ENCODE peak calls at places on chromosomes 5 and 9, in seven cellular contexts. B is right lobe of liver, F is fibroblast of villous mesenchyme, E is A549, M is tibial artery, X is colonic mucosa, Z is PC-9. I is an unnamed sample.
A peak's percentile ranks its signal among the peaks of the same experiment; 100 is the strongest.

GRCh38 chr5:152634596-152634995 is 229.5 kb upstream of the NMUR2 start:
- DNase-seq in E (no peak), Z (no peak), M (no peak), B (no peak), X (no peak), F (no peak), I (peak; percentile 44)

GRCh38 chr5:150246835-150247234 is 42.7 kb downstream of the CAMK2A start:
- DNase-seq in B (peak; percentile 47), E (no peak), X (no peak), F (no peak), Z (no peak), M (no peak), I (no peak)

GRCh38 chr9:134843740-134844139 is 36.9 kb upstream of the FCN2 start:
- DNase-seq in X (no peak), F (no peak), M (no peak), E (no peak), Z (no peak), B (no peak), I (no peak)

GRCh38 chr9:30382271-30382670 is 2002.2 kb upstream of the ACO1 start:
- DNase-seq in E (no peak), B (no peak), Z (no peak), F (no peak), M (no peak), X (no peak), I (peak; percentile 21)

GRCh38 chr9:135032868-135033460 is 54.5 kb upstream of the OLFM1 start:
- DNase-seq in M (no peak), F (no peak), Z (no peak), X (no peak), B (no peak), E (no peak), I (no peak)

GRCh38 chr5:66247176-66247960 is 103.3 kb downstream of the SREK1 start:
- DNase-seq in B (no peak), M (no peak), Z (peak; percentile 87), X (no peak), E (peak; percentile 66), F (peak; percentile 89), I (no peak)

GRCh38 chr9:120921751-120922181 is 4.8 kb downstream of the TRAF1 start:
- DNase-seq in B (no peak), X (no peak), Z (no peak), E (no peak), M (no peak), F (no peak), I (no peak)

GRCh38 chr5:73801736-73802135 is 175.7 kb downstream of the ARHGEF28 start:
- DNase-seq in B (no peak), F (no peak), M (no peak), E (no peak), Z (no peak), X (no peak), I (no peak)

GRCh38 chr9:128383007-128383753 is 12.0 kb downstream of the URM1 start:
- DNase-seq in E (no peak), Z (no peak), M (no peak), B (no peak), X (no peak), F (no peak), I (no peak)

GRCh38 chr9:21362287-21362686 is 5.6 kb downstream of the IFNA13 start:
- DNase-seq in Z (no peak), X (no peak), F (no peak), B (no peak), M (no peak), E (no peak), I (no peak)

GRCh38 chr9:128743421-128743820 is 19.5 kb upstream of the ZDHHC12 start:
- DNase-seq in F (no peak), M (no peak), E (no peak), B (no peak), Z (no peak), X (no peak), I (no peak)

GRCh38 chr9:100442072-100442471 is 15.1 kb downstream of the MSANTD3 start:
- DNase-seq in E (no peak), X (no peak), B (no peak), Z (no peak), M (no peak), F (no peak), I (no peak)

GRCh38 chr9:91474656-91475055 is 51.0 kb upstream of the NFIL3 start:
- DNase-seq in Z (peak; percentile 38), X (no peak), M (no peak), B (no peak), F (peak; percentile 10), E (no peak), I (no peak)

GRCh38 chr5:35617435-35618296 is at the start of gene SPEF2:
- DNase-seq in M (peak; percentile 68), E (peak; percentile 81), X (peak; percentile 84), Z (peak; percentile 89), B (peak; percentile 83), F (peak; percentile 90), I (peak; percentile 75)
- TF ChIP-seq CTCF in M (peak; percentile 54), E (peak; percentile 73), X (peak; percentile 58), Z (peak; percentile 85), B (peak; percentile 80), F (peak; percentile 85), I (peak; percentile 88)

GRCh38 chr9:127105805-127106492 is 16.5 kb downstream of the ANGPTL2 start:
- DNase-seq in M (no peak), X (no peak), Z (no peak), E (no peak), F (no peak), B (no peak), I (no peak)

GRCh38 chr9:127102176-127102575 is 20.3 kb downstream of the ANGPTL2 start:
- DNase-seq in X (no peak), M (no peak), Z (no peak), E (no peak), B (no peak), F (no peak), I (no peak)

GRCh38 chr9:127102788-127103187 is 19.6 kb downstream of the ANGPTL2 start:
- DNase-seq in M (no peak), Z (no peak), B (no peak), F (no peak), X (no peak), E (no peak), I (no peak)

GRCh38 chr9:127106493-127106855 is 16.0 kb downstream of the ANGPTL2 start:
- DNase-seq in Z (no peak), B (no peak), E (no peak), F (no peak), M (no peak), X (no peak), I (no peak)

DNA sequence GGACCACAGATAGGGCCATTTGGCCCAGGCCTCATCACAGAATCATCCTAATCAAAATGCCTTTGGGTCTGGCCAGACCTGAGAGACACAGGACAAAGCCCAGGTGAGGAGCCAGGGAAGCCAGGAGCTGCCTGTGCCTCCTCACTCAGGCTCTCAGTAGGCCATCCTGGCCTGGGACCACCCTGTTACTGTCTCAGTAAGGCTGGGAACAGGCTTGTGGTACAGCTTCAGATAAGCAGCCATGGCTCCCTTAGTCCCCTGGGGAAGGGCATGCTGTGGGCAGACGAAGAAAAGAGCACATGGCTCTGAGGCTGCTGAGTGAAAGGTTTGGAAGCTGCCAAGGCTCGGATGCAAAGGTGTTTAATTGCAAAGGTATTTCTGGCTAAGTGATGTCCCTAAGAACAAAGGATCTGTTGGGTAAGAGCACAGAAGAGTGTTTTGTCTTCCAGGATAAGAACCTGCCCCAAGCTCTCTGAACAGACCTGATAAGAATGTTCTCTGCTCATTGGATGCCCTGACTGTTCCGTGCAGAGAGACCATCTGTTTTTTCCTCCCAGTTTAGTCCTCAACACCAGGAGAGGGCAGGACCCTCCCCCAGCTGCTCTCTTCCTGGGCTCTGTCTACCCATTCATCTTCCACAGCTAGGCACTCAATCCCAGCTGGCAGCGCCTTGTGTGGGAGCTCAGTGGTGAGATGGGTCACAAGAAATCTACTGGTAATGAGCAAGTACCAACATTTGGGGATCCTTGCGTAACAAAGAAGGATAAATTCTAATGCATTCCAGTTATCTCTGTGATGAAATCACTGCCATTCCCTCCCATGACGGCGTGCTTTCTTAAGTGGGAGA is 17.7 kb downstream of the ANGPTL2 start:
- DNase-seq in Z (no peak), B (no peak), E (no peak), X (no peak), F (peak; percentile 79), M (no peak), I (no peak)
- H3K4me3 ChIP-seq in Z (no peak overlapping the region), B (no peak overlapping the region), E (no peak overlapping the region), X (no peak overlapping the region), F (no peak overlapping the region), M (no peak overlapping the region), I (no peak overlapping the region)

DNA sequence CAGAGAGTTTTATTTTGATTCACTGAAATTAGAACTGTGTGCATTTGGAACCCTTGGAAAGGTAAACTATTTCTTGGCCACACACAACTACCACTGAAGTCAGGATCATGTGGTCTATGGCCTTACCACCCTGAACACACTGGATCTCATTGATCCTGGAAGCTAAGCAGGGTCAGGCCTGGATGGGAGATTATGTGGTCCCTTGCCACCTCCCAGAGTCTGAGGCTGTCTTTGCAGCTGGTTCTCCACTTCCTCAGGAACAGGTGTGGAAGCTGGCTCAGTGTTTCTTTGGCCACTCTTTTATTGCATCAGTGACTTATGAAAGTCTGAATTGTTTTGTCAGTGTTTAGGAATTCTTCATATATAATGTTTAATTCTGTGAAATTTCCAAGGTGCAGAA is 89.2 kb downstream of the TEK start:
- DNase-seq in B (no peak), Z (no peak), X (no peak), M (no peak), E (no peak), F (peak; percentile 31), I (no peak)
- TF ChIP-seq CTCF in B (no peak), Z (no peak), X (no peak), M (no peak), E (no peak), F (peak; percentile 18), I (no peak)

DNA sequence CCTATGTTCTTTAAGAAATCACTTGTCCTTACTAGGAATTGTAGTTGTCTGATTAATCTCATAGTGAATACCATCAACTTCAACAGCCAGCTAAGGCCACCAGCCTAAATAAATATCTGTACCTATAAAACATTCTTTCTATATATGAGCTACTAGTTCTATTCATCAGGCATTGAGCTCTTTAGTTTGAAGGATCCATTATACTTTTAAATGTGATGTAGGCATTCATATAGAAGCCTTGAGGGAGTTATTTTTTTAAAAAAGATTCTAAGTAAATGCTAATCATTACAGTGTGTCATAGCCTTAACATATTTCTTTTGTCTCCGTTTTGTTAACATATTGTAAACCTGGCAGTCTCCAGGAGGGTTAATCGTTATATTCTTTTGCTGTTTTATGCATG is 838.3 kb downstream of the PTPRD start:
- DNase-seq in B (no peak), M (no peak), E (no peak), F (no peak), X (no peak), Z (no peak), I (no peak)
- H3K4me3 ChIP-seq in B (no peak overlapping the region), M (no peak overlapping the region), E (no peak overlapping the region), F (no peak overlapping the region), X (no peak overlapping the region), Z (no peak overlapping the region), I (no peak overlapping the region)

DNA sequence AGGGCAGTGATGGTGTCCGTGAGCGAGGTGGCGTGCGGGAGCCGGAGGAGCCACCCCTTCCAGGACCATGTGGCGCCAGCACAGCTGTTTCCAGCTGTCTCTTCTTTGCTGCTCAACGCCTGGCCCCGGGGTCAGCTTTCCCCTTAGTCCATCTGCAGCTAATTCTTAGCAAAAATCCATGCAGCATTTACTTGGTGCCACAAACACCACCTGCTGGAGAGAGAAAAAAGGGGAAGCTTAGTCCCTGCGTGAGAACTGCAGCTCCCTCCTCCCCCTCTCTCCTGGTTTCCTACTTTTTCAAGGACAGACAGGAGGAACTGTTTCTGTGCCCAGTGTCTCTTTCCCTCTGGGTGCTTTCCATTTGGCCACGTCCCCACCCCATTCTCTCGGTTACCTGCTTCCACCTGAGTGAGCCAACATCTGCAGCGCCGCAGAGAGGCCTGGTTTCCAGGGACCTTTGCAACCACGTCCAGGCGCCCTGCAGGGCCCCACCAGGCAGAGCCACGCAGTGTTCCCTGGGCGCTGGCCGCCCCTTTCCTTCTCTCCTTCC is 3.4 kb downstream of the SLC6A19 start:
- DNase-seq in E (peak; percentile 28), B (no peak), X (no peak), M (no peak), Z (no peak), F (peak; percentile 45), I (no peak)
- TF ChIP-seq CTCF in E (no peak), B (peak; percentile 64), X (no peak), M (no peak), Z (peak; percentile 60), F (peak; percentile 31), I (peak; percentile 39)

I was measured in retinal pigment epithelial cell.